ENCODE peak calls at places on chromosomes 13 and 19, in five cellular contexts. H is WTC11, W is K562, I is HepG2, Y is H1. O is an unnamed sample.

GRCh38 chr13:113625965-113626661 is 31.9 kb downstream of the ATP4B start:
- DNase-seq in H (no peak), I (no peak), W (no peak), Y (no peak), O (no peak)

GRCh38 chr19:11164879-11165406 is 9.4 kb upstream of the SPC24 start:
- DNase-seq in I (no peak), Y (no peak), H (no peak), W (no peak), O (no peak)

GRCh38 chr13:114124921-114125320 is 7.5 kb downstream of the RASA3 start:
- DNase-seq in W (no peak), Y (no peak), I (no peak), H (no peak), O (no peak)

GRCh38 chr19:38650180-38650775 is 2.8 kb downstream of the ACTN4 start:
- DNase-seq in I (no peak), Y (no peak), W (peak), H (no peak), O (no peak)

GRCh38 chr19:1492474-1493006 is 1.6 kb downstream of the REEP6 start:
- DNase-seq in I (no peak), H (no peak), W (peak), Y (no peak), O (no peak)

GRCh38 chr13:113813749-113814434 is 50.0 kb downstream of the GAS6 start:
- DNase-seq in Y (no peak), I (no peak), H (no peak), W (no peak), O (no peak)

GRCh38 chr19:5470264-5470671 is 15.1 kb downstream of the ZNRF4 start:
- DNase-seq in Y (no peak), I (peak), H (no peak), W (no peak), O (no peak)

GRCh38 chr13:99269627-99270252 is 11.6 kb upstream of the GPR18 start:
- DNase-seq in I (peak), W (peak), H (no peak), Y (no peak), O (no peak)

GRCh38 chr13:66618702-66619101 is 611.4 kb downstream of the PCDH9 start:
- DNase-seq in Y (no peak), I (peak), W (no peak), H (no peak), O (no peak)

GRCh38 chr13:94174009-94174408 is 305.5 kb downstream of the DCT start:
- DNase-seq in H (no peak), I (no peak), W (no peak), Y (no peak), O (no peak)

GRCh38 chr13:88857256-88857655 is 1186.1 kb downstream of the SLITRK5 start:
- DNase-seq in I (no peak), Y (no peak), H (no peak), W (no peak), O (no peak)

GRCh38 chr19:5225486-5226345 is 114.9 kb downstream of the PTPRS start:
- DNase-seq in W (peak), Y (no peak), I (peak), H (peak), O (no peak)

GRCh38 chr19:17429661-17430101 is 9.8 kb downstream of the MVB12A start:
- DNase-seq in H (no peak), I (no peak), W (peak), Y (no peak), O (no peak)

GRCh38 chr19:17420267-17420924 is 549 bp downstream of the MVB12A start:
- DNase-seq in W (peak), H (peak), I (no peak), Y (no peak), O (no peak)

GRCh38 chr19:17423429-17424208 is 3.8 kb downstream of the MVB12A start:
- DNase-seq in Y (no peak), H (no peak), I (no peak), W (no peak), O (no peak)

GRCh38 chr19:17421942-17422341 is 2.1 kb downstream of the MVB12A start:
- DNase-seq in W (no peak), H (no peak), I (no peak), Y (no peak), O (no peak)

DNA sequence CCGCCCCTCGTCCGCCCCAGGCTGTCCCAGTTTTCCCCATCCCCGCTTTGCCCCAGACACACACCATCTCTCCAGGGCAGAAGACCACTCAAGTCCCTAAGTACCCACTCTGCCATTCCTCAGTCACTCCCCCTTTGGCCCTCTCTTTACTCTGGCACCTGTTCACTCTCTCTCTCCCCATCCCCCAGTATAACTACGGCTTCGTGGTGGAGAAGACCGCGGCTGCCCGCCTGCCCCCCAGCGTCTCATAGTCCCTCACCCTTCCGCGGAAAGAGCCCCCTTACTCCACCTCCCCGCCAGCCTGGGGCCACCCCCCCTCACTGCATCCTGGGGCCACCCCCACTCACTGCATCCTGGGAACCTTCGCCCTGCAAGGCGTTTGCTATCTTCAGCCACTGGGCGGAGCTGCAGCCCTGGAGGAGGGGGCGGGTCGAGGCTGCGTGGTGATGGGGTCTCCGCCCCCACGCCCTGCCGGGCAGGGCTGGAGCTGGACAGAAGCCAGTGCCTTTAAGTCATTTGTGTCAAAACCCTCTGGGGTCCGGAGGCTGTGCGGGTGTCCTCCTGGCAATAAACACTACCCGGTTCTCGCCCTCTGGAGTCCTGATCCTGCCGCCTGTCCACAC is 5.0 kb downstream of the MVB12A start:
- DNase-seq in H (peak), I (no peak), Y (no peak), W (peak), O (no peak)
- TF ChIP-seq ATF3 in H (no peak), I (no peak), Y (no peak), W (no peak), O (no peak)

DNA sequence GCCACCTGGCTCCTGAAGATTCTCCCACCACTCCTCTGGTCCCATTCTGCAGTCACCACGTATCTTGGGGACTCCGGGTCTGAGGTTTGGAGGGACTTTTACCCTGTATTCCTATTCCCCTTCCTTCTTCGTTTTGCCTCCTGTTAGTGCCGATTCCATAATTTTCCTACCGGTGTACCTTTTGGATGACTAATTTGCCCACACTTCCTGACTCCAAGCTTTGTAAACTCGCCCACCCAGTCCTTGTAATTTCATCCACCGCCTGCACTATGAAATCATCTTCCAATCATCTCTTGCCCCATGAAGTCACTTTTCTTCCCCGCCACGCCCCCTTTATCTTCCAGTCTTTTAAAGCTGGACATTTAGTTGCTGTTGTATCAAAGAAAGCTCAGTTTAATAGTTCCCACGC is 572 bp downstream of the UCHL3 start:
- DNase-seq in H (no peak), Y (no peak), W (peak), I (peak), O (no peak)
- TF ChIP-seq CREB1 in H (no peak), Y (no peak), W (peak), I (no peak), O (peak)

DNA sequence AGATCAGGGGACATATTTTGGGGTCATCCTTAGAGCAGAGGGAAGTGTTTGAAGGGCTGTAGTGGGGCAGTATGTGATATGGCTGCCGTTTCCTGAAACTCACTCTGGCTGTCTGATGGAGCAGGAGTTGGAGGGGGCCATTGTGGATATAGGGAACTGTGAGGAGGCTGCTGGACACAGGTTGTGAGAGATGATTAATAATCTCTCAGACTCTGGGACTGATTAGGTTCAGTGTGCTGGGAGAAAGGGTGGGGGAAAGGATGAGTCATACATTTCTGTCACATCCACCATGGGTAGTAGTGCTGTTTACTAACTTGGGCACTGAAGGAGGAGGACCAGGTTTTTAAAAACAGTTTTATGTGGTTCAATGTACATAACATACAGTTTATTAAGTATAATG is 4.8 kb downstream of the B3GLCT start:
- DNase-seq in H (no peak), Y (no peak), I (peak), W (peak), O (no peak)
- TF ChIP-seq ATF3 in H (no peak), Y (no peak), I (no peak), W (peak), O (no peak)

DNA sequence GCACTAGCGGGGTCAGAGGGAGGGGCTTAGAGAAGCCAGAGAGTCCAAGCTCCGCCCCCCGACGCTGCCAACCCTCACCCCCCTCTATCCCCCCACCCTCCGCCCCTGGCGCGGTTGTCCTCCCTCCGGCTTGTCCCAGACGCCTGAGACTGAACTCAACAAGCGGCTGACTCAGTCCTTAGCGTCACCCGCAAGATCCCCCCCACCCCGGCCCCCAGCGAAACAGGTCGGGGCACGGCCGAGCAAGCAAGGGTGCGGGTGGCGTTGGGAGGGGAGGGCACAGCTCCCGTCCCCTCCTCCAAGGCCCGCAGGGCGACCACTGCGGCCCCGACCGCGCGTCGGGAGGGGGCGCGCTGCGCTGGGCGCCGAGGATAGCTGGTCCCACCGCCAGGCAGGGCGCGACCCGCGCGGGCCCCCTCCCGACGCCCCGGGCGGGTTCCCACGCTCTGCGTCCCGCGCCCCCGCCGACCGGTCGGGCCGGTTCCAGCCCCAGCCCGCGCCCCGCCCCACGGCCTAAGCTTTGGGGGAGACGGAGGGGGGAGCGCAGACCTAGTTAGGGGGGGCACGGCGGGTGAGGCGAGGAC is 5.3 kb downstream of the NOTCH3 start:
- DNase-seq in W (no peak), I (no peak), Y (no peak), H (peak), O (no peak)
- TF ChIP-seq CREB1 in W (no peak), I (no peak), Y (peak), H (no peak), O (no peak)

DNA sequence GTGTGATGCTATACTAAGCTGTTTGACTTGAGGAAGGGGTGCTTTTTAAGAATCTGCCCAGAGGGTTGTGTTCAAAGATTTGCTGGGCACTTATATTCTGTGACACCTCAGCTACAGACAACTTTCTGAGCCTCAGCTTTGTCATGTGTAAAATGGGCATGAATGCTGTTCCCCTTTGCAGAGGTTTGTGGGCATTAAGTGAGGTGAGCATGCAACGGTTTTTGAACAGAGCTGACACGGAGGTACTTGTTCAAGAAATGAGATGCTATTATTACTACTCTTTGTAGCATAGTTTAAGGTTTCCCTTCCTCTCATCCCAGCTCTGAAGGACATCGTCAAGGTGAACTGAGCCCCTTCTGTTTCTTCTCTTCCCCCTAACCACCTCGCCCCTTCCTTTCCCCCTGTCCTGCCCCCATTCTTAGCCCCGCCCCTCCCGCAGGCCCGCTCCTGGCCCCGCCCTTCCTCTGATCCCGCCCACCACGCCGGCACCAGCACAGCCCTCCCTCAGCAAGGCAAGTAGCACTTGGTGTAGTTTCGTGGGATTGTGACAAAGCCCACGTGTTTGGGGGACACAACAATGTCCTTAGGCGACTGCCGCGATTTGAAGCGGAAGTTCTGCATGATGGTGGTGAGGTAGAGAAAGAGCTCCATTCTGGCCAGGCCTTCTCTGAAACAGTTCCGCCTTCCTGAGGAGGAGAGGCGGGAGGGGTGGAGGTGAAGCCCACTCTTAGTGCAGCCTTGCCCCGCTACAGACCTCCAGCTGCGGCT is 26.1 kb upstream of the CYP2A7 start:
- DNase-seq in H (peak), I (no peak), W (peak), Y (no peak), O (no peak)
- TF ChIP-seq ATF3 in H (no peak), I (no peak), W (no peak), Y (no peak), O (no peak)

GRCh38 chr13:95924389-95924994 is 128.7 kb downstream of the UGGT2 start:
- DNase-seq in Y (no peak), H (no peak), I (peak), W (no peak), O (no peak)
- TF ChIP-seq CREB1 in Y (no peak), H (no peak), I (no peak), W (no peak), O (no peak)

GRCh38 chr13:102399791-102400618 is 1.8 kb downstream of the FGF14 start:
- DNase-seq in W (no peak), Y (no peak), I (no peak), H (peak), O (no peak)

GRCh38 chr13:102402292-102402691 is 444 bp upstream of the FGF14 start:
- DNase-seq in W (no peak), I (no peak), H (peak), Y (peak), O (no peak)

GRCh38 chr13:102401305-102401704 is 543 bp downstream of the FGF14 start:
- DNase-seq in Y (no peak), W (no peak), I (no peak), H (no peak), O (no peak)

GRCh38 chr13:102400619-102401125 is 1.2 kb downstream of the FGF14 start:
- DNase-seq in H (peak), Y (no peak), W (no peak), I (no peak), O (no peak)

GRCh38 chr13:102401755-102402154 is at the start of gene FGF14:
- DNase-seq in Y (no peak), I (no peak), H (no peak), W (no peak), O (no peak)
- TF ChIP-seq ATF3 in Y (no peak), I (no peak), H (no peak), W (no peak), O (no peak)

DNA sequence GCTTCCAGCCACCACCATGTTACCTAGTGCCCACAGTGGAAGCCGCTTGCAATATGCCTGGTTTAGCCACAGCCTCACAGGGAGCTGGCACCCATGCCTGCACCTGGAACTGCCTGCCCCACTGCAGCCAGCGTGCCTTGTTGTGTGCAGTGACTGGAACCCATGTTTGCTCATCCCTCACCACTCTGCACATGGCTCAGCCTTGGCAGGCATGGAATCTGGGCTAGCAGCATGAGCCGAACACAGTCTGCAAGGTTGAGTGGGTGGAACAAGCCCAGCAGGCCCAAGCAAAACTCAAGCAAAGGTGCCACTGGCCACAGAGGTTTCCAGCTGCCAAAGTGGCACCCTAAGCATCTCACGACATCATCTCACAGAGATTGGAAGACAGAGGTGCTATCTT is 269.5 kb downstream of the PCDH20 start:
- DNase-seq in H (no peak), I (no peak), W (no peak), Y (no peak), O (no peak)
- TF ChIP-seq CREB1 in H (no peak), I (no peak), W (no peak), Y (no peak), O (no peak)

DNA sequence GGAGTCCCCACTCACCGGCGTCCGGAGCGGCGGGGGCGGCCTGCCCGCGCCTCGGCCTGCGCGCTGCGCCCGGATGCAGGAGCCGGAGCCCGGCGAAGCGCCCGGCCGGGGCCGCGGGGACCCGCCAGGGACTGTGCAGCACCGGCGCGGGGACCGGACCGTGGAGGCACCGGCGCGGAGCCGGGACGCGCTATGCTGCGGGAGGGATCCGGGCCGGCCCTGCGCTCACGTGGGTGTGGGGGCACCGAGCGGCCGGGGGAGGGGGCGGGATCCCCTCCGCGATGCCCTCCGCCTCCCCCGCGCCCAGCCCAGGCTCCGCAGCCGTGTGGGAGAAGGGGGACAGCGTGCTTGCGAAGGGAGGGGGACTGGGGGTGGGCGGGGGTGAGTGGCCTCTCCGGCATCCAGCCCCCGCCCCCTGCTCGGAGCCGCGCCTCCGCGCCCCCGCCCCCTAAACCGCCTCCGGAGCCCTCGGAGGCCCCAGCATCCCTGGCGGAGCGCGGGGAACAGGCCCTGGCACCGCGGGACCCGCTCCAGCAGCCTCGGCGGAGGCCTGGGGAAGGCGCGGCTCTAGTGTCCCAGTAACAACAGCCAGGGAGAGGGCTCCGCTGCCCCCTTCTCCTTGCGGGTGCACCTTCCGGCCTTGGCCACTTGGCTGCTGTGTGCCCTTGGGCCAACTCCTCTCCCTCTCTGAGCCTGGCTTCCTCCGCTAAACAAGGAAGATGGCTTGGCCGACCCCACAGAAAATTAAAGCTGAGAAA is at the start of gene SLC1A6:
- DNase-seq in Y (no peak), I (no peak), W (no peak), H (peak), O (no peak)
- TF ChIP-seq ATF3 in Y (no peak), I (no peak), W (no peak), H (no peak), O (no peak)

O was measured in GM12878.